ENCODE peak calls at places on chromosomes 7 and 10, in four cellular contexts. O, G, Z and M are unnamed samples.

GRCh38 chr10:30637881-30638467 is 8.4 kb upstream of the LYZL2 start:
- DNase-seq in O (no peak), G (no peak), Z (no peak), M (no peak)

GRCh38 chr10:94314913-94315545 is 47.7 kb downstream of the NOC3L start:
- DNase-seq in O (no peak), G (no peak), Z (no peak), M (no peak)

GRCh38 chr10:100403734-100404133 is 56.7 kb downstream of the SCD start:
- DNase-seq in O (no peak), G (no peak), Z (no peak), M (no peak)

GRCh38 chr7:112422842-112423496 is 27.3 kb upstream of the IFRD1 start:
- DNase-seq in O (no peak), G (no peak), Z (peak), M (peak)

GRCh38 chr10:79127151-79127961 is 58.6 kb downstream of the ZMIZ1 start:
- DNase-seq in O (no peak), G (no peak), Z (no peak), M (no peak)

GRCh38 chr7:55572378-55573233 is at the start of gene VOPP1:
- DNase-seq in O (peak), G (peak), Z (peak), M (peak)

GRCh38 chr7:6227294-6227846 is 45.1 kb downstream of the CYTH3 start:
- DNase-seq in O (no peak), G (no peak), Z (no peak), M (no peak)

GRCh38 chr7:115009139-115009538 is 87.2 kb downstream of the MDFIC start:
- DNase-seq in O (no peak), G (no peak), Z (peak), M (no peak)

GRCh38 chr7:87474533-87475358 is 734 bp downstream of the ABCB4 start:
- DNase-seq in O (no peak), G (no peak), Z (peak), M (no peak)

GRCh38 chr7:157990226-157990877 is 597.3 kb downstream of the PTPRN2 start:
- DNase-seq in O (no peak), G (no peak), Z (no peak), M (no peak)

GRCh38 chr7:100866721-100867039 is 507 bp upstream of the TRIP6 start:
- DNase-seq in O (no peak), G (no peak), Z (no peak), M (no peak)
- H3K4me3 ChIP-seq in O (peak), G (peak), Z (peak), M (no peak)

GRCh38 chr7:74087791-74088453 is 4.3 kb downstream of the LIMK1 start:
- DNase-seq in O (no peak), G (no peak), Z (no peak), M (no peak)

GRCh38 chr7:74092964-74093339 is 9.3 kb downstream of the LIMK1 start:
- DNase-seq in O (no peak), G (no peak), Z (peak), M (no peak)

GRCh38 chr7:74094224-74095095 is 10.9 kb downstream of the LIMK1 start:
- DNase-seq in O (peak), G (peak), Z (peak), M (no peak)

GRCh38 chr7:74093671-74094223 is 10.1 kb downstream of the LIMK1 start:
- DNase-seq in O (no peak), G (peak), Z (peak), M (no peak)

GRCh38 chr7:74092321-74092963 is 8.8 kb downstream of the LIMK1 start:
- DNase-seq in O (no peak), G (no peak), Z (peak), M (no peak)
- H3K4me3 ChIP-seq in O (no peak), G (no peak), Z (peak), M (no peak)

DNA sequence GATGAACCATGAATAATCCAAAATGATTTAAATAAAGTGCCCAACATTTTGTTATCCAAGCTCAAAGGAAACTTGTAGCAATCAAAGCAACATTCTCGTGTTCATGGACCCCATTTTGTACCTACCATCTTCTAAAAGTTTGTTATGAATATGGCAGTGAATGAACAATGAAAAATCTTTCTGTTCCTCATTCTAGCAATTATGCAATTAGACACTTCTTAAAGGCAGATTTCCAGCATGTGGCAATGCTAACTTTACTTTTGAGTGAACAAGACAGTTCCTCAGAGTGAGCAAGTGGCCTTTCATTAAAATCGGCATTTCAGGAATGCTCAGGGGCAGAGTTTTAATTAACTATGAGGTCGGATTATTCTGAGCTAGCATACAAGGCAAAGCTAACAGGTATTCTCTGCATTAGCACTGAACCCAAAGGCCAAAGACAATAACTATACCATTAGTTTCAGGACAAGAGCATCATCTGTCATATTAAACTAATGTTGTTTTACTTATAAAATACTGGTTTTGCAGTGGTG is 48.4 kb upstream of the NFE2L3 start:
- DNase-seq in O (no peak), G (no peak), Z (no peak), M (no peak)
- H3K4me3 ChIP-seq in O (no peak), G (no peak), Z (no peak), M (no peak)

DNA sequence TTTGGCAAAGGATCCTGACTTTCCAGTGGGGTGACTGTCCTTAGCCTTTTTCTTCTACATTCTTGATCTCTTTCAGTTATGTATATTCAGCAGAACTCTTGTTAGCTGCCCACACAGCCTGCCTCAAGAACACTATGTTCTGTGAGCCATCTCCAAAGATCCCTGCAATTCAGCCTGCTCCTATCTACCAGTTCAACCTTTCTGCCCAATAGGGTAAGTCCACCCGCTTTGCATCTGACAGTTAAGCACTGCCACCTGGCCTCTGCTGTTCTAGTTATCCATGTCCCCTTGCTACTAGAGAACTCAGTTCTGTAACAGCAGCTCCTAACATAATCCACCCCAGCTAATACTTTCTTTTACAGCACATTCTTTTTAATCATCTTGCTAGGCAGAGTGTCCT is 13.5 kb downstream of the OR9A2 start:
- DNase-seq in O (no peak), G (no peak), Z (no peak), M (no peak)
- H3K4me3 ChIP-seq in O (no peak), G (no peak), Z (no peak), M (no peak)

GRCh38 chr7:131552053-131552452 is 4.4 kb downstream of the PODXL start:
- DNase-seq in O (no peak), G (no peak), Z (no peak), M (no peak)
- H3K4me3 ChIP-seq in O (no peak), G (no peak), Z (no peak), M (no peak)

DNA sequence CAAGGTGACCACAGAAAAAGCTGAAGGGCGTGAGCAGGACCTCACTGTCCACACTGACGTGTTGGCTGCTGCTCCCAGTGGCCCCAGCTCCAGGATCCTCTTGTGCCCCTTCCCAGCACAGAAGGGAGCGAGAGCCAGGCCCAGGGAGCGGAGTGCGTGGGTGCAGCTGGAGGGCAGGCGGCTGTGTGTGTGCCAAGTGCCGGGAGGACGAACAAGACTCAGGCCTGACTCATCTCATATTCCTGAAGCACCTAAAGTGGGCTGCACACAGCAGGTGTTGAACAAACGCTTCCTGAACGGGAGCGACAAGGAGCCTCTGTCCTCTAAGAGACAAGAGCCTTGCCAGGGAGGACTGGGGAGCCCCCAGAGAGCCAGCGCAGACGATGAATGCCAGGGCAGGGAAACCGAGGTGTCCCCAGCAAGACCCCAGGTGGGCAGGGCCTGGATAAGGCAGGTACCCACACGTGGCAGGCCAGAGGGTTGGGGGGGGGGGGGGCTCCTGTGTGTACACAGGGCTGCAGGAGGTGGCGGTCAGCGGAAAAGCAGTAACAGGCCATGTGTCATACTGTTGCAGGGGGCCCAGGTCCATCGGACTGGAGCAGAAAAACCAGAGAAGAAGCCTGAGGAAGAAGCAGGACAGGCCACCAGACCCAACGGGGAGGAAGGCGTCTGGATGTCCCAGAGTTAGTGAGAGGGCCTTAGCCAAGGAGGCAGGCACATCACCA is 116.5 kb downstream of the MAD1L1 start:
- DNase-seq in O (no peak), G (no peak), Z (no peak), M (no peak)
- H3K4me3 ChIP-seq in O (no peak), G (no peak), Z (no peak), M (no peak)

GRCh38 chr7:96707901-96708774 is 1.5 kb downstream of the SEM1 start:
- DNase-seq in O (no peak), G (no peak), Z (no peak), M (no peak)
- H3K4me3 ChIP-seq in O (peak), G (peak), Z (peak), M (peak)